ENCODE peak calls at places on chromosomes 1 and 21, in six cellular contexts. T is spleen, R is uterus, M is heart left ventricle, Q is IMR-90, Y is tibial nerve. L is an unnamed sample. For H3K4me1, the result is how much of the 10 kb centered on the place peaks cover.

GRCh38 chr1:24955161-24955560 is 25.1 kb upstream of the RUNX3 start:
- DNase-seq in T (peak), R (no peak), M (no peak), Q (peak), Y (no peak), L (no peak)

GRCh38 chr1:107992341-107992740 is 27.4 kb upstream of the VAV3 start:
- DNase-seq in T (no peak), R (no peak), M (no peak), Q (no peak), Y (no peak), L (no peak)

GRCh38 chr1:21534674-21535378 is 25.6 kb downstream of the ALPL start:
- DNase-seq in T (no peak), R (no peak), M (peak), Q (peak), Y (peak), L (no peak)

GRCh38 chr1:63674238-63674864 is 81.1 kb downstream of the PGM1 start:
- DNase-seq in T (no peak), R (peak), M (peak), Q (peak), Y (peak), L (no peak)

GRCh38 chr1:63980706-63981407 is 207.0 kb downstream of the ROR1 start:
- DNase-seq in T (no peak), R (no peak), M (no peak), Q (no peak), Y (no peak), L (no peak)

GRCh38 chr1:234961468-234962339 is 166.9 kb downstream of the TOMM20 start:
- DNase-seq in T (no peak), R (no peak), M (no peak), Q (peak), Y (no peak), L (no peak)

GRCh38 chr1:45304311-45305081 is 22.2 kb upstream of the HPDL start:
- DNase-seq in T (peak), R (peak), M (peak), Q (peak), Y (no peak), L (no peak)

GRCh38 chr1:15616704-15617172 is 520 bp upstream of the DDI2 start:
- DNase-seq in T (no peak), R (peak), M (peak), Q (peak), Y (no peak), L (no peak)

GRCh38 chr1:37795340-37796110 is 1.9 kb downstream of the MANEAL start:
- DNase-seq in T (peak), R (peak), M (peak), Q (peak), Y (peak), L (no peak)

GRCh38 chr1:91712981-91713841 is 172.7 kb downstream of the TGFBR3 start:
- DNase-seq in T (no peak), R (peak), M (peak), Q (peak), Y (peak), L (no peak)

GRCh38 chr21:44482581-44483287 is 27.4 kb downstream of the LRRC3 start:
- DNase-seq in T (peak), R (no peak), M (no peak), Q (no peak), Y (no peak), L (no peak)

GRCh38 chr1:153546371-153546770 is 765 bp upstream of the S100A4 start:
- DNase-seq in T (peak), R (no peak), M (no peak), Q (no peak), Y (no peak), L (no peak)

GRCh38 chr1:93750946-93751345 is 69.3 kb upstream of the BCAR3 start:
- DNase-seq in T (no peak), R (no peak), M (no peak), Q (no peak), Y (no peak), L (no peak)

GRCh38 chr1:112527266-112528010 is 18.7 kb downstream of the WNT2B start:
- DNase-seq in T (no peak), R (no peak), M (no peak), Q (peak), Y (no peak), L (no peak)

GRCh38 chr1:51728611-51729155 is 111.8 kb downstream of the OSBPL9 start:
- DNase-seq in T (peak), R (no peak), M (no peak), Q (peak), Y (no peak), L (no peak)

GRCh38 chr1:70737125-70737524 is 310.5 kb downstream of the PTGER3 start:
- DNase-seq in T (no peak), R (no peak), M (no peak), Q (no peak), Y (no peak), L (no peak)

GRCh38 chr1:200290010-200290685 is 119.7 kb downstream of the ZNF281 start:
- DNase-seq in T (no peak), R (no peak), M (no peak), Q (no peak), Y (no peak), L (no peak)

DNA sequence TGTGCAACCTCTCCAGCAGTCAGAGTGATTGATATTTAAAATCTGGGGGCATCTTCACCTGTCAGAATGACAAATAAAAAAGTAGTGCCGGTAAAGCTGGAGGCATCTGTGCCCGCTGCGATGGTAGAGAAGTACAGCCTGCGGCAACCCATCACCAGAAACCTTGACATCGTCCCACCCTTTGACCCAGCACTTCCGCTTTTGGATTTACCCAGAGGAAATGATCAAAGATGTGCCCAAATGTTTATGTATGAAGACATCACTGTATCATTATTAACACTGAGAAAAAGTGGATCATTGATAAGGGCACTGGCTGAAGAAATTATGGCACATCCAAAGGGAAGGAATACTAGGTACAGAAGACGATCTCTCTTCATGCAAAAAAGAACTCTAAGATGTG is 96.0 kb downstream of the PGBD5 start:
- DNase-seq in T (peak), R (no peak), M (no peak), Q (no peak), Y (no peak), L (no peak)
- TF ChIP-seq POLR2A in T (no peak), R (no peak), M (no peak), Q (no peak), Y (no peak), L (no peak)

DNA sequence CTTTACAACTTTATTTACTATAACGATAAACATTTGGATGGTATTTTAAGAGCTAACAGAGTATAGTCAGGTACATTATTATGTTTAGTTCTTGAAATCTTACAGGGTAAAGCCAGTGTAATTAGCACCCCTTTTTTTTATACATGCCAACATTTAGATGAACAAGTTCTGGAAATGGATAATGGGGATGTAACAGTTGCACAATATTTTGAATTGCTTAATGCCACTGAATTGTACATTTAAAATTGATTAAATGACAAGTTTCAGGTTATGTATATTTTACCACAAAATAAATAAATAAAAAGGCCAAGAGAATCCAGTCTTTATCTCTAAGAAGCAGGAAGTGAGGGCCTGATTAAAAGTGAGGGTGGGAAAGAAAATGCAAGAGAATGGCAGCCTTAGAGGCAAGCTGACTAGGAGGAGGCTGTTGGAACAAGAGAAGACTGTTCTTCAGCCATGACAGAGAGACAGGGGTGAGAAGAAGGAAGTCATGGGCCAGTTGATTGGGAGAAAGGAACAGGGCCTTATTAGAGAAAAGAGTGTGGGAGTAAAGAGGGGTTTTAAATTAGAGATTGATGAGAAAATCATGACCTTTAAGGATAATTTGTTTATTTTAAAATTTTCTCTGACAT is 49.9 kb upstream of the TNFSF18 start:
- DNase-seq in T (no peak), R (no peak), M (no peak), Q (no peak), Y (no peak), L (no peak)
- TF ChIP-seq CTCF in T (no peak), R (no peak), M (no peak), Q (no peak), Y (no peak), L (no peak)

GRCh38 chr21:33673473-33673872 is 31.2 kb downstream of the ITSN1 start:
- DNase-seq in T (no peak), R (no peak), M (no peak), Q (no peak), Y (no peak), L (no peak)
- H3K4me1 ChIP-seq in T (under half), R (under half), M (under half), Q (under half), Y (under half), L (under half)

GRCh38 chr1:167221126-167221803 is 579 bp downstream of the POU2F1 start:
- DNase-seq in T (peak), R (no peak), M (peak), Q (no peak), Y (no peak), L (no peak)

GRCh38 chr1:167220537-167221125 is at the start of gene POU2F1:
- DNase-seq in T (peak), R (peak), M (peak), Q (peak), Y (peak), L (peak)

GRCh38 chr1:167219194-167219593 is 1.5 kb upstream of the POU2F1 start:
- DNase-seq in T (no peak), R (no peak), M (no peak), Q (no peak), Y (no peak), L (no peak)

GRCh38 chr1:167221804-167222610 is 1.3 kb downstream of the POU2F1 start:
- DNase-seq in T (peak), R (peak), M (peak), Q (peak), Y (peak), L (peak)

DNA sequence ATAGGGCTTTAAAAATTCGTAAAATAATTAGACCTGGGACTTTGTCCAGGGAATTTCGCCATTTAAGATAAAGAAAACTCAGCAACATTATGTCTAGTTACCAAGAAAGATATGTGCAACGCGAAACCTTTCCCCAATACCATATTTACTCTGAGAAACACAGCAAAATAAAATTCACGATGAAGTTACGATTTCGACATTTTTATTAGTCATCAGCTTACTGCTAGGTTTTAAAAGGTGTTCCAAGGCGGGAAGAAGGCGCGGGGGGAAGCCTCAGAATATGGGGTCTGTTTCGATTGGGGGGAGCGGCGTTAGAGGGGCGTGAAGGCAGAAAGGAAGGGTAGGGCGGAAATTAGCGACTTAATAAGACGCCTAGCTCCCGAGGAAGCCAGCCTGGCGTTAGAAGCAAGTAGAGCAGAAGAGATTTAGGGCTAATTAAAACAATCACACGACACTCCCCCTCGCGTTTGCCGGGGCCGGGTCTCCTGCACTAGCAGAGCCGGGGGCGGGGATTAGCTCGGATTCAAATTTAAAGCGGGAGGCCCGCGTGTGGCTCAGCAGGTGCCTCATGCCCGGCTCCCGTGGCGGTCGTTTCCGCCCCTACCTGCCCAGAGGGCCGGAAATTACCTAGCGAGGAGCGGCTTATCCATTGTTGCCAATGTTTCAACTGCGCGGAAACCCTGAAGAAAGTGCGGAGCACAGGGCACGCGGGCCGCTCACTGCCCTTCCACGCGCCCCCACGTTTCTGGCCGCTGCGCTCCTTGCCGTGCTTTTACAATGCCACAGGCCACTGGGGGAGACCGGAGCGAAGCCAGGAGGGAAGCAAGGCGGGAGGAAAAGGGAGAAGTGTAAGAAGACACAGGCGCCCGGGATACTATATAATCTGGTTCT is 795 bp upstream of the POU2F1 start:
- DNase-seq in T (peak), R (peak), M (peak), Q (peak), Y (peak), L (peak)
- TF ChIP-seq POLR2A in T (peak), R (peak), M (no peak), Q (no peak), Y (no peak), L (peak)

GRCh38 chr21:39720126-39720778 is 24.7 kb upstream of the IGSF5 start:
- DNase-seq in T (no peak), R (no peak), M (no peak), Q (no peak), Y (no peak), L (no peak)
- TF ChIP-seq CTCF in T (no peak), R (no peak), M (peak), Q (no peak), Y (no peak), L (no peak)

GRCh38 chr1:40058453-40059291 is 18.1 kb downstream of the CAP1 start:
- DNase-seq in T (no peak), R (no peak), M (no peak), Q (no peak), Y (no peak), L (no peak)
- H3K4me1 ChIP-seq in T (half or more), R (under half), M (under half), Q (under half), Y (under half), L (half or more)

L was measured in esophagus squamous epithelium.